ENCODE peak calls at places on chromosomes 5 and 9, in six cellular contexts. K is Peyer's patch, R is left ventricle myocardium inferior, W is esophagus squamous epithelium, N is cardiac muscle cell, I is uterus. Q is an unnamed sample.

GRCh38 chr9:118963674-118964073 is 405.6 kb downstream of the BRINP1 start:
- DNase-seq in K (no peak), R (no peak), W (no peak), N (no peak), I (no peak), Q (no peak)

GRCh38 chr5:64646169-64646568 is 44.1 kb upstream of the SHISAL2B start:
- DNase-seq in K (no peak), R (no peak), W (no peak), N (no peak), I (no peak), Q (no peak)

GRCh38 chr5:34008721-34009120 is 871 bp upstream of the AMACR start:
- DNase-seq in K (no peak), R (no peak), W (no peak), N (peak; percentile 4), I (no peak), Q (no peak)

GRCh38 chr9:86176468-86176867 is 77.1 kb upstream of the GOLM1 start:
- DNase-seq in K (peak; percentile 48), R (no peak), W (no peak), N (peak; percentile 17), I (no peak), Q (no peak)

GRCh38 chr5:12248831-12249230 is 344.6 kb upstream of the CTNND2 start:
- DNase-seq in K (no peak), R (no peak), W (no peak), N (no peak), I (no peak), Q (no peak)

GRCh38 chr5:167634432-167634831 is 657.0 kb upstream of the WWC1 start:
- DNase-seq in K (no peak), R (no peak), W (no peak), N (peak; percentile 42), I (no peak), Q (no peak)

GRCh38 chr5:79436224-79436623 is 77.7 kb downstream of the HOMER1 start:
- DNase-seq in K (no peak), R (no peak), W (no peak), N (peak; percentile 72), I (no peak), Q (no peak)

GRCh38 chr5:153623906-153624765 is 133.7 kb downstream of the GRIA1 start:
- DNase-seq in K (no peak), R (no peak), W (no peak), N (no peak), I (no peak), Q (no peak)

GRCh38 chr5:5270958-5271605 is 131.0 kb downstream of the ADAMTS16 start:
- DNase-seq in K (peak; percentile 80), R (peak; percentile 56), W (no peak), N (peak; percentile 90), I (peak; percentile 69), Q (peak; percentile 83)

GRCh38 chr9:99016681-99017387 is 73.1 kb downstream of the COL15A1 start:
- DNase-seq in K (no peak), R (no peak), W (no peak), N (no peak), I (no peak), Q (no peak)

GRCh38 chr9:95508242-95508967 is 8.4 kb downstream of the PTCH1 start:
- DNase-seq in K (no peak), R (no peak), W (no peak), N (peak; percentile 41), I (no peak), Q (no peak)

GRCh38 chr9:89752154-89752553 is 147.3 kb downstream of the GADD45G start:
- DNase-seq in K (no peak), R (no peak), W (no peak), N (no peak), I (no peak), Q (no peak)

GRCh38 chr5:151678146-151678545 is 8.6 kb downstream of the SPARC start:
- DNase-seq in K (no peak), R (peak; percentile 52), W (no peak), N (peak; percentile 71), I (no peak), Q (no peak)

GRCh38 chr9:94018628-94019027 is 63.5 kb upstream of the BARX1 start:
- DNase-seq in K (no peak), R (no peak), W (no peak), N (peak; percentile 93), I (no peak), Q (no peak)

GRCh38 chr5:139660916-139661814 is 13.0 kb downstream of the CXXC5 start:
- DNase-seq in K (peak; percentile 82), R (peak; percentile 82), W (no peak), N (peak; percentile 91), I (peak; percentile 90), Q (peak; percentile 97)

GRCh38 chr5:54904425-54904824 is 81.0 kb downstream of the ESM1 start:
- DNase-seq in K (no peak), R (no peak), W (no peak), N (peak; percentile 74), I (no peak), Q (no peak)

GRCh38 chr5:164475339-164475977 is 970.0 kb downstream of the MAT2B start:
- DNase-seq in K (no peak), R (no peak), W (no peak), N (peak; percentile 59), I (no peak), Q (no peak)

GRCh38 chr5:108801776-108802175 is 54.1 kb downstream of the FER start:
- DNase-seq in K (no peak), R (no peak), W (no peak), N (peak; percentile 92), I (no peak), Q (no peak)

GRCh38 chr9:131530546-131530929 is 525 bp downstream of the UCK1 start:
- DNase-seq in K (peak; percentile 58), R (peak; percentile 32), W (no peak), N (peak; percentile 34), I (peak; percentile 42), Q (peak; percentile 67)

GRCh38 chr9:115013998-115014397 is 83.6 kb upstream of the TNFSF8 start:
- DNase-seq in K (peak; percentile 84), R (peak; percentile 36), W (peak; percentile 15), N (peak; percentile 86), I (peak; percentile 63), Q (peak; percentile 75)
- H3K27me3 ChIP-seq in K (no peaks in the 10 kb centered on the region), R (peaks cover 89% of the 10 kb centered on the region), W (no peaks in the 10 kb centered on the region), N (peaks cover 42% of the 10 kb centered on the region), I (no peaks in the 10 kb centered on the region), Q (no peaks in the 10 kb centered on the region)

DNA sequence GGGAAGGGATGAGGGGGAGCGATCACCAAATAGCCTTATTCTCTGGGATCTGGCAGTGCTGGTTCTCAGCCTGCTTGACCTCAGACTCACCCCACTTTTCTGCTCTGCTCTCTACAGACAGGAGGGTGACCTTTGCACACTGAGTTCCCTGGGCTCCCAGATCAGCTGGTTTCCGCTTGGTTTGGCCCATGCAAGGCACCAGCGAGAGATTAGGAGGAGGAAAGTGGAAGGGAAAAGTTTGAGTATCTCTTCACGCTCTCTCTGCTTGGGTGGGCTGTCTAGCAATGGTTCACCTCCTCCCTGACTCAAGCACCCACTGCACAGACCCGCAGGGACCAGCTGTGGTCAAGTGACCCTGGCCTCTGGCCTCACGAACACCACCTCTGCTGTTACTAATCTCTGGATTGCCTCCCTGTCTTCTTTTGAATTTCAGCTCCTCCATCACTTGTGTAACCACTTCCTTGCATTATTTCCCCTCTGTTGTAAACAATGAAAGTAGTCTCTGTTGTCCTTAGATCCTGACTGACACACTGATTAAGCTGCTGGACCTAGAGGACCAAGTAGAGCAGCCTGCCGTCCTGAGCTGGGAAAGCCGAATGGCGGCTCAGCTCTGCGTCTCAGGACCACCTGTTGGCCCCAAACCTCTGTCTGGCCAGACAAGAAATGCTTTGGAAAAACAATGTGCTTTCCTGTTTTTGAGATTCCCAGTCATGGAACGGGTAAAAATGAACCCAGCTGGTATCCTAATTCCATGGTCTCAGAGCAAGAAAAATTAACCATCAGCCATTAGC is 186.6 kb downstream of the CRB2 start:
- DNase-seq in K (peak; percentile 53), R (no peak), W (no peak), N (no peak), I (no peak), Q (no peak)
- H3K4me1 ChIP-seq in K (no peaks in the 10 kb centered on the region), R (peaks cover 16% of the 10 kb centered on the region), W (no peaks in the 10 kb centered on the region), N (no peaks in the 10 kb centered on the region), I (no peaks in the 10 kb centered on the region), Q (no peaks in the 10 kb centered on the region)

GRCh38 chr9:91884153-91884552 is 65.9 kb downstream of the ROR2 start:
- DNase-seq in K (no peak), R (no peak), W (no peak), N (no peak), I (no peak), Q (no peak)

GRCh38 chr9:91883503-91883902 is 66.5 kb downstream of the ROR2 start:
- DNase-seq in K (no peak), R (no peak), W (no peak), N (no peak), I (no peak), Q (no peak)

GRCh38 chr9:91880378-91880972 is 69.6 kb downstream of the ROR2 start:
- DNase-seq in K (peak; percentile 40), R (no peak), W (no peak), N (no peak), I (no peak), Q (no peak)

GRCh38 chr9:91882628-91883027 is 67.4 kb downstream of the ROR2 start:
- DNase-seq in K (no peak), R (no peak), W (no peak), N (no peak), I (no peak), Q (no peak)

DNA sequence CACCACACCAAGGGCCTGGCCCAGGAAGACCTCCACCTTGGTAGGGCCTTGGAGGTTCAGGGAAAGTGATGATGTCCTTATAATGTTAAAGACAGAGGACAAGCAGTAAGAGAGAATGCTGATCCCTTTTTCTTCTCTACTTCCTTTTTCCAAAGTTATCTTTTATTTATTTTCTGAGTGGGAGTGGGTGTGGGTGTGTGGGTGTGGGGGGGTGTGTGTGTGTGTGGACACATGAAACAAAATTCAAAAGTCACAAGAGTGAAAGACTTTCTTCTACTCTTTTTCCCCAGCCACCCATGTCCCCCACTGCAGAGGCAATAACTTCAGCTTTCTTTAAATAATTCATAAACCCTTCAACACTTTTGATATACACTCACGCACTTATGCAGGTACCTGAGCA is 70.8 kb downstream of the ROR2 start:
- DNase-seq in K (no peak), R (no peak), W (no peak), N (no peak), I (no peak), Q (no peak)
- H3K27me3 ChIP-seq in K (no peaks in the 10 kb centered on the region), R (no peaks in the 10 kb centered on the region), W (no peaks in the 10 kb centered on the region), N (no peaks in the 10 kb centered on the region), I (no peaks in the 10 kb centered on the region), Q (no peaks in the 10 kb centered on the region)

GRCh38 chr9:134230942-134231325 is 66.6 kb upstream of the RNU6ATAC start:
- DNase-seq in K (no peak), R (no peak), W (no peak), N (no peak), I (no peak), Q (no peak)

GRCh38 chr9:134230092-134230941 is 66.0 kb upstream of the RNU6ATAC start:
- DNase-seq in K (no peak), R (no peak), W (no peak), N (no peak), I (no peak), Q (no peak)

GRCh38 chr9:134233022-134233421 is 68.7 kb upstream of the RNU6ATAC start:
- DNase-seq in K (no peak), R (no peak), W (no peak), N (no peak), I (no peak), Q (no peak)

GRCh38 chr9:134231330-134231745 is 67.0 kb upstream of the RNU6ATAC start:
- DNase-seq in K (no peak), R (no peak), W (no peak), N (peak; percentile 46), I (no peak), Q (no peak)

DNA sequence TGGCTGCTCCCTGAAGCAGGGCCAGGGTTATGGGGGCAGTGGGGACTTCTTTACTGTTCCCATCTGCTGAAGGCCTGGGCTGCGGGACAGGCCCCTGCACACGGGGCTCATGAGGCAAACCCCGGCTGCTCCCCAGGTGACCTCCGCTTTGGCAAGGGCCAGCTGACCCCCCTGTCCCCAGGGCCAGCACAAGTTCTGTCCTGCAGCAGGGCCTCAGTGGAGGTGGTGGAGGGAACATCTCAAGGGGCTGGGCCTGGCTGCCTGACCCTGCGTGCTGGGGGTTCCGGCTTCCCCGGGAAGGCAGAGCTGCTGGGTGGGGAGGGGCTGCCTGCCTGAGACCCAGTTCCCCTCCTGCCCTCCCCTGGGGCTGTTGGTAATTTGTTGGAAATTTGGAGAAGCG is 67.4 kb upstream of the RNU6ATAC start:
- DNase-seq in K (no peak), R (no peak), W (no peak), N (no peak), I (no peak), Q (no peak)
- H3K4me1 ChIP-seq in K (no peaks in the 10 kb centered on the region), R (peaks cover 30% of the 10 kb centered on the region), W (peaks cover 22% of the 10 kb centered on the region), N (peaks cover 6% of the 10 kb centered on the region), I (no peaks in the 10 kb centered on the region), Q (no peaks in the 10 kb centered on the region)

Q was measured in aorta.